ENCODE peak calls at places on chromosomes 13 and 19, in four cellular contexts. N is HepG2, S is WTC11, X is K562. V is an unnamed sample.

GRCh38 chr19:33316521-33317284 is 14.4 kb upstream of the CEBPA start:
- DNase-seq in X (no peak), S (no peak), N (peak), V (peak)

GRCh38 chr19:17327068-17327653 is 7.5 kb downstream of the ANO8 start:
- DNase-seq in S (no peak), X (no peak), N (no peak), V (no peak)

GRCh38 chr19:409515-410242 is 732 bp upstream of the C2CD4C start:
- DNase-seq in X (peak), N (no peak), S (no peak), V (no peak)

GRCh38 chr19:1322198-1322981 is 36.7 kb downstream of the EFNA2 start:
- DNase-seq in X (no peak), N (no peak), S (no peak), V (no peak)

GRCh38 chr19:56097306-56097705 is 23.8 kb downstream of the ZNF787 start:
- DNase-seq in X (no peak), S (no peak), N (no peak), V (no peak)

GRCh38 chr19:8459520-8460260 is 14.9 kb downstream of the HNRNPM start:
- DNase-seq in X (no peak), N (peak), S (no peak), V (peak)

GRCh38 chr13:57874530-57874929 is 243.0 kb downstream of the PCDH17 start:
- DNase-seq in N (no peak), S (no peak), X (no peak), V (no peak)

GRCh38 chr13:97223711-97224461 is 1.8 kb downstream of the MBNL2 start:
- DNase-seq in N (peak), S (no peak), X (peak), V (peak)

GRCh38 chr19:46408611-46409039 is 4.7 kb downstream of the CCDC8 start:
- DNase-seq in N (peak), S (no peak), X (no peak), V (no peak)

GRCh38 chr13:21326155-21327030 is 132.7 kb downstream of the ZDHHC20 start:
- DNase-seq in N (no peak), X (no peak), S (peak), V (no peak)

GRCh38 chr13:75789451-75790197 is 153.5 kb downstream of the LMO7 start:
- DNase-seq in N (no peak), X (no peak), S (no peak), V (no peak)

GRCh38 chr13:43473437-43473836 is 313.3 kb downstream of the ENOX1 start:
- DNase-seq in X (no peak), N (no peak), S (no peak), V (no peak)
- TF ChIP-seq HMGXB4 in X (no peak), N (no peak), S (no peak), V (no peak)

DNA sequence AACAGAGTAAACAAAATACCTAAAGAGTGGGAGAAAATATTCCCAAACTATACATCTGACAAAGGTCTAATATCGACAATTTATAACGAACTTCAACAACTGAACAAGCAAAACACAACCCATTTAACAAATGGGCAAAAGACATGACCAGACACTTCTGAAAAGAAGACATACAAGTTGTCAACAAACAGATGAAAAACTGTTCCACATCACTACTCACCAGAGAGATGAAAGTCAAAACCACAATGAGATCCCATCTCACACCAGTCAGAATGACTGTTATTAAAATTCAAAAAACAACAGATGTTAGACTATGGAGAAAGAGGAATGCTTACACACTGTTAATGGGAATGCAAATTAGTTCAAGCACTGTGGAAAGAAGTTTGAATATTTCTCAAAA is 233.8 kb upstream of the EDNRB start:
- DNase-seq in X (no peak), N (no peak), S (no peak), V (no peak)
- TF ChIP-seq CTCF in X (no peak), N (no peak), S (no peak), V (no peak)

GRCh38 chr19:18898533-18899408 is 2.8 kb upstream of the CERS1 start:
- DNase-seq in S (no peak), X (no peak), N (no peak), V (no peak)

GRCh38 chr19:18903146-18904056 is 7.4 kb upstream of the CERS1 start:
- DNase-seq in X (no peak), S (no peak), N (no peak), V (no peak)

GRCh38 chr19:18901503-18901890 is 5.5 kb upstream of the CERS1 start:
- DNase-seq in N (no peak), X (no peak), S (no peak), V (no peak)

GRCh38 chr19:18899624-18900560 is 3.9 kb upstream of the CERS1 start:
- DNase-seq in S (no peak), X (no peak), N (no peak), V (no peak)

GRCh38 chr19:18900700-18901502 is 4.9 kb upstream of the CERS1 start:
- DNase-seq in N (no peak), S (no peak), X (no peak), V (no peak)
- TF ChIP-seq HMGXB4 in N (no peak), S (no peak), X (no peak), V (no peak)

DNA sequence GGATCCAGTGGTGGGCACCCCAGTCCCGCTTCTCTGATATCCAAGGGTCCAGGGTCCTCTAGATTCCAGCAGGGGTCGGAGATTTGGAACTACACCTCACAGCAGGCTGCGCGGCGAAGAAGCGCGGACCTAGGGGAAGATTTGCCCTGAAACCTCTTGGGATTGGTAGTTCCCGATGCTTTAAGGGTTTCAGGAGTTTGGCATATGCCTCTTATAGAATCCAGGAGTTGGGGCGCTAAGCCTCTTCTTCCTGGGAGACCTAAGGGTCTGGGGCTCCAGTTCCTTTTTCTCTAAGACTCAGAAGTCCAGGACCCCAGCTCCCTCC is 349 bp downstream of the BCL2L12 start:
- DNase-seq in S (peak), X (no peak), N (no peak), V (peak)
- TF ChIP-seq CTCF in S (no peak), X (no peak), N (no peak), V (no peak)

GRCh38 chr13:113291997-113292862 is 4.8 kb upstream of the LAMP1 start:
- DNase-seq in S (no peak), N (no peak), X (peak), V (no peak)
- TF ChIP-seq HMGXB4 in S (no peak), N (no peak), X (no peak), V (no peak)

GRCh38 chr19:38316477-38317067 is 825 bp upstream of the YIF1B start:
- DNase-seq in N (no peak), X (no peak), S (no peak), V (no peak)

GRCh38 chr19:38317104-38317612 is 1.4 kb upstream of the YIF1B start:
- DNase-seq in N (no peak), S (no peak), X (peak), V (no peak)

GRCh38 chr19:38318595-38319142 is 976 bp upstream of the KCNK6 start:
- DNase-seq in S (no peak), X (no peak), N (no peak), V (no peak)

GRCh38 chr19:38319421-38320258 is at the start of gene KCNK6:
- DNase-seq in S (peak), X (no peak), N (no peak), V (no peak)

DNA sequence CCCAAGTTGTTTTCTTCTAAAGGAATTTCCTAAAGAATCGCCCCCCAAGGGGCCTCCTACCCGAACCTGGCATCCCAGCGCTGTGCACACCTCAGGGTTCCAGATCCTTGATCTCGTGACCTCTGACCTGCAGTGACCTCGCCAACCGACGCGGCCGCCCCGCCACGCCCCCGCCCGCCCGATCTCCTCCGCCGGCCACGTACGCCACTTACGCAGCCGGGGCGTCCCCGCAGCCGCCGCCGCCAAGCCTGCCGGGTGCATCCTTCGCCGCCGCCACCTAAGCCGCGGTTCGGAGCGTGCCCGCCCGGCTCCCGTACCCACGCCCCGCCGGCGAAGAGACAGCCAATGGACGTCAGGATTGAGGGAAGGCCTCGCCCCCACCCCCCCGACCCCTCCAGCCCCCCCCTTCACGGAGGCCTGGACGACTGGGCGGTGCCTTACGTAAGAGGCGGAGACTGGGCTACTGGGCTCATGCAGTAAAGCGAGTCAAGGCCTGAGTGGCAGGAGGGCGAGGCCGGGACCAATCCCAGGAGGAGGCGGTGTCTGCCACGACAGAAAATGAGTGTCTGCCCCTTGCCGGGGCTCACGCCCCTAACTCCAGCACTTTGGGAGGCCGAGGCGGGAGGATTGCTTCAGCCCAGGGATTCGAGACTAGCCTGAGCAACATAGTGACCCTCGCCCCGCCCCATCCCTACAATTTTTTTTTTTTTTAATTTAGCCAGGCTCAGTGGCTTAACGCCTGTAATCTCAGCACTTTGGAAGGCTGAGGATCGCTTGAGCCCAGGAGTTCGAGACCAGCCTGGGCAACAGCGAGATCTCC is at the start of gene YIF1B:
- DNase-seq in S (peak), N (peak), X (peak), V (peak)
- TF ChIP-seq CTCF in S (no peak), N (peak), X (no peak), V (no peak)

V was measured in A549.